ENCODE peak calls at places on chromosomes 2 and 18, in nine cellular contexts. S, P, M, J, V, B, R, N and A are unnamed samples.

GRCh38 chr2:168686485-168687191 is 115.8 kb upstream of the NOSTRIN start:
- DNase-seq in S (no peak), P (no peak), M (no peak), J (no peak), V (no peak), B (no peak), R (no peak), N (no peak), A (no peak)

GRCh38 chr18:77067315-77068061 is 65.1 kb downstream of the MBP start:
- DNase-seq in S (peak; percentile 55), P (peak; percentile 34), M (no peak), J (no peak), V (peak; percentile 90), B (peak; percentile 75), R (peak; percentile 59), N (no peak), A (no peak)

GRCh38 chr2:898319-898718 is 52.3 kb upstream of the SNTG2 start:
- DNase-seq in S (no peak), P (peak; percentile 12), M (peak; percentile 87), J (peak; percentile 26), V (no peak), B (peak; percentile 18), R (no peak), N (peak; percentile 78), A (no peak)

GRCh38 chr2:72971036-72971435 is 53.7 kb downstream of the EMX1 start:
- DNase-seq in S (no peak), P (no peak), M (no peak), J (no peak), V (no peak), B (no peak), R (no peak), N (no peak), A (no peak)

GRCh38 chr2:189386741-189387140 is 54.5 kb upstream of the WDR75 start:
- DNase-seq in S (no peak), P (no peak), M (no peak), J (no peak), V (no peak), B (no peak), R (no peak), N (no peak), A (no peak)

GRCh38 chr18:13566941-13567762 is 159.2 kb downstream of the FAM210A start:
- DNase-seq in S (no peak), P (no peak), M (no peak), J (no peak), V (no peak), B (no peak), R (peak; percentile 89), N (no peak), A (peak; percentile 57)

GRCh38 chr2:150876201-150877085 is 385.2 kb downstream of the RBM43 start:
- DNase-seq in S (no peak), P (no peak), M (no peak), J (no peak), V (no peak), B (no peak), R (no peak), N (no peak), A (no peak)

GRCh38 chr2:221958224-221958623 is 340.6 kb downstream of the PAX3 start:
- DNase-seq in S (no peak), P (no peak), M (peak; percentile 49), J (no peak), V (no peak), B (no peak), R (no peak), N (no peak), A (no peak)

GRCh38 chr2:100786297-100786658 is 33.7 kb upstream of the NPAS2 start:
- DNase-seq in S (peak; percentile 19), P (no peak), M (no peak), J (no peak), V (no peak), B (no peak), R (no peak), N (no peak), A (no peak)

GRCh38 chr2:39476524-39476923 is 39.4 kb upstream of the MAP4K3 start:
- DNase-seq in S (no peak), P (no peak), M (no peak), J (no peak), V (no peak), B (no peak), R (no peak), N (no peak), A (no peak)

GRCh38 chr18:31952223-31952622 is 9.3 kb upstream of the TRAPPC8 start:
- DNase-seq in S (no peak), P (no peak), M (no peak), J (no peak), V (no peak), B (no peak), R (no peak), N (no peak), A (no peak)

GRCh38 chr18:21439453-21439852 is 161.1 kb downstream of the ESCO1 start:
- DNase-seq in S (no peak), P (peak; percentile 15), M (no peak), J (no peak), V (peak; percentile 56), B (no peak), R (no peak), N (no peak), A (no peak)

GRCh38 chr2:33606622-33607021 is 7.5 kb upstream of the FAM98A start:
- DNase-seq in S (no peak), P (no peak), M (no peak), J (no peak), V (no peak), B (no peak), R (no peak), N (no peak), A (no peak)

GRCh38 chr2:6826081-6826913 is 39.4 kb downstream of the CMPK2 start:
- DNase-seq in S (peak; percentile 26), P (peak; percentile 32), M (peak; percentile 78), J (peak; percentile 88), V (peak; percentile 46), B (peak; percentile 71), R (peak; percentile 58), N (no peak), A (peak; percentile 59)

GRCh38 chr2:3299130-3299529 is 78.5 kb downstream of the EIPR1 start:
- DNase-seq in S (no peak), P (no peak), M (no peak), J (no peak), V (no peak), B (no peak), R (no peak), N (no peak), A (no peak)

GRCh38 chr2:6506311-6507258 is 359.1 kb downstream of the CMPK2 start:
- DNase-seq in S (no peak), P (no peak), M (no peak), J (no peak), V (no peak), B (peak; percentile 12), R (no peak), N (no peak), A (no peak)

GRCh38 chr2:60353406-60353800 is 200.1 kb downstream of the BCL11A start:
- DNase-seq in S (no peak), P (no peak), M (peak; percentile 33), J (no peak), V (no peak), B (no peak), R (no peak), N (no peak), A (no peak)

GRCh38 chr2:209146682-209147320 is 277.0 kb upstream of the MAP2 start:
- DNase-seq in S (no peak), P (no peak), M (no peak), J (no peak), V (no peak), B (no peak), R (no peak), N (no peak), A (no peak)
- H3K4me3 ChIP-seq in S (no peak overlapping the region), P (no peak overlapping the region), M (no peak overlapping the region), J (no peak overlapping the region), V (no peak overlapping the region), B (no peak overlapping the region), R (no peak overlapping the region), N (no peak overlapping the region), A (no peak overlapping the region)

DNA sequence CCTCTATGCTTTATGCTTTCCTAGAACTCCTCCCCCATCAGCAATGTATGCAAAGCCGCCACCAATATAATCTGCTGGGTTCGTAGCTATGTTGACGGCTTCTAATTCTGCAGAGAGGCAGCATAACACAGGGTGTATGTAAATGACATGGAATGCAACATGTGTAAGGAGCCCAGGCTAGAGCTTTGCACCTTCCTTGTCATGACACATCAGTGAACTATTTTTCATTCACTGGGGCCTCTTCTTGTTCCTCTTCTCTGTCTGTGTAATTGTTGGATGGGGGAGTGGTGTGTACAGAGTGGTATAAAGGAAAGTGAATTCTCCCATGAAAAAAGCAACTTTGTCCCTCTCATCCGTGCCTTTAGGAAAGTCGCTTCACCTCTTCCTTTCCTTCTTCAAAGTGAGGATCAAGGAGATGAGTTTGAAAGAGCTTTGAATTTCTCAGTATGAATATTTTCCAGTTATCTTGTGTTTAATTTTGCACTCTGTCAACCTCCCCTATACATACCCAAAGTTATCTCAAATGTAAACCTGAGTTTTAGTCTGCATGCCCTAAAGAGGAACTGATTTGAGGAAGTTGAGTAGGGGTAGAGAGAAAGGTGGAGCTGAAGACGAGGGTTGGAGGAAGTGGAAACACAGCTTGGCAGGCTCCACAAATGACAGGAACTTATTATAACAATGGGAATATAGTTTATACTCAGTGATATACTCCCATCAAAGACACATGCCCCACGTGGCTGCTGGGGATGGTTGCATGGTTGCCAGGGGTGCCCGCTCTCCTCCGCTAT is 74.9 kb upstream of the ARL4C start:
- DNase-seq in S (no peak), P (no peak), M (no peak), J (no peak), V (no peak), B (no peak), R (no peak), N (no peak), A (peak; percentile 73)
- TF ChIP-seq REST in S (no peak), P (no peak), M (no peak), J (no peak), V (no peak), B (no peak), R (no peak), N (no peak), A (no peak)

DNA sequence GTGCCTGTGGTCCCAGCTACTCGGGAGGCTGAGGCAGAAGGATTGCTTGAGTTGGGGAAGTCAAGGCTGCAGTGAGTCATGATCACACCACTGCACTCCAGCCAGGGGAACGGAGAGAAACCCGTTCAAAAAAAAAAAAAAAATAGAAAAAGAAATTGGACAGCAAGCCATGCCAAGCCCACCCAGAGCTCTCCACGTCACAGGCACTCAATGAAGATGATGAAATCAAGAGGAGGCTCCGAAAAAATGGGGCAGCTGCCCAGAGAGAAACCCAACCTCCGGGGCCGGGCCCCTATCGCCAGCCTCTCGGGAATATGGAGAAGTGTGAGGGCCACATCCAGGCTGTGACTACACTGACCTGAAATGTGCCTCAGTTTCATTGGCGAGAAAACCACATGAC is 40.0 kb downstream of the BIN1 start:
- DNase-seq in S (no peak), P (no peak), M (no peak), J (no peak), V (no peak), B (no peak), R (no peak), N (no peak), A (no peak)
- H3K27ac ChIP-seq in S (peak overlapping the region; percentile 99), P (no peak overlapping the region), M (no peak overlapping the region), J (no peak overlapping the region), V (no peak overlapping the region), B (no peak overlapping the region), R (no peak overlapping the region), N (no peak overlapping the region), A (no peak overlapping the region)

GRCh38 chr18:36672437-36673344 is 156.1 kb downstream of the TPGS2 start:
- DNase-seq in S (no peak), P (no peak), M (no peak), J (no peak), V (no peak), B (no peak), R (no peak), N (no peak), A (no peak)
- H3K4me3 ChIP-seq in S (peak overlapping the region; percentile 9), P (no peak overlapping the region), M (no peak overlapping the region), J (no peak overlapping the region), V (no peak overlapping the region), B (no peak overlapping the region), R (no peak overlapping the region), N (no peak overlapping the region), A (no peak overlapping the region)

GRCh38 chr2:84723831-84724230 is 157.1 kb downstream of the TRABD2A start:
- DNase-seq in S (no peak), P (no peak), M (no peak), J (no peak), V (no peak), B (no peak), R (no peak), N (no peak), A (no peak)
- TF ChIP-seq REST in S (no peak), P (no peak), M (no peak), J (no peak), V (no peak), B (no peak), R (no peak), N (no peak), A (no peak)